ENCODE peak calls at places on chromosomes 6 and 20, in eight cellular contexts. F is HT-29; B is activated CD8-positive, alpha-beta memory T cell treated with anti-CD3 and anti-CD28 coated beads, Interleukin-2, amount 10 ng/mL, durations not matched to agents 7 days and 5 days; Y is ELR; K is PC-9; S is Caki2; Z is NCI-H2107; O is osteocyte. G is an unnamed sample.

GRCh38 chr20:23198815-23199214 is 112.7 kb upstream of the CD93 start:
- DNase-seq in K (no peak), O (no peak), F (no peak), B (no peak), S (no peak), Y (no peak), Z (no peak), G (no peak)

GRCh38 chr20:856361-856775 is 22.9 kb downstream of the FAM110A start:
- DNase-seq in Y (peak; percentile 90), F (peak; percentile 91), Z (no peak), B (peak; percentile 65), S (peak; percentile 91), O (no peak), K (peak; percentile 99), G (no peak)

GRCh38 chr6:19478992-19479391 is 358.2 kb upstream of the ID4 start:
- DNase-seq in S (peak; percentile 16), K (no peak), B (no peak), Z (no peak), F (no peak), O (no peak), Y (peak; percentile 65), G (no peak)

GRCh38 chr6:163507965-163508364 is 93.4 kb downstream of the QKI start:
- DNase-seq in Y (no peak), O (no peak), F (no peak), K (no peak), S (peak; percentile 13), B (no peak), Z (no peak), G (no peak)

GRCh38 chr6:84432616-84433015 is 205.2 kb upstream of the CEP162 start:
- DNase-seq in K (no peak), Y (no peak), O (no peak), F (no peak), S (no peak), Z (no peak), B (no peak), G (no peak)

GRCh38 chr6:108518714-108519576 is 41.8 kb upstream of the FOXO3 start:
- DNase-seq in Z (no peak), F (peak; percentile 44), S (peak; percentile 15), O (no peak), B (no peak), K (no peak), Y (peak; percentile 55), G (no peak)

GRCh38 chr20:48049631-48050030 is 264.4 kb upstream of the SULF2 start:
- DNase-seq in Z (no peak), F (no peak), K (no peak), B (no peak), Y (no peak), S (no peak), O (no peak), G (no peak)

GRCh38 chr6:20188630-20189075 is 23.6 kb downstream of the MBOAT1 start:
- DNase-seq in F (no peak), S (peak; percentile 14), K (no peak), O (no peak), Z (no peak), Y (no peak), B (no peak), G (no peak)

GRCh38 chr20:51738877-51739447 is 29.2 kb downstream of the ATP9A start:
- DNase-seq in F (peak; percentile 85), O (no peak), Y (no peak), K (peak; percentile 70), Z (no peak), S (peak; percentile 61), B (no peak), G (no peak)

GRCh38 chr6:299050-299980 is 7.0 kb downstream of the DUSP22 start:
- DNase-seq in Z (no peak), K (no peak), F (no peak), B (peak; percentile 34), S (no peak), Y (no peak), O (peak; percentile 87), G (no peak)

GRCh38 chr6:45075246-45075645 is 252.9 kb upstream of the RUNX2 start:
- DNase-seq in Y (peak; percentile 93), K (no peak), B (no peak), O (no peak), F (no peak), Z (no peak), S (peak; percentile 14), G (no peak)

GRCh38 chr6:55405474-55406220 is 78.4 kb downstream of the GFRAL start:
- DNase-seq in Y (peak; percentile 31), O (no peak), F (no peak), K (no peak), S (no peak), Z (no peak), B (no peak), G (no peak)

GRCh38 chr20:63377256-63378114 is 16.3 kb upstream of the CHRNA4 start:
- DNase-seq in Y (no peak), O (no peak), S (no peak), K (no peak), Z (no peak), F (no peak), B (no peak), G (no peak)

GRCh38 chr6:168535711-168536110 is 94.7 kb downstream of the SMOC2 start:
- DNase-seq in Y (no peak), B (no peak), K (no peak), Z (no peak), O (peak; percentile 74), F (no peak), S (no peak), G (no peak)

GRCh38 chr6:2503816-2504494 is 246.8 kb downstream of the MYLK4 start:
- DNase-seq in F (no peak), S (no peak), O (peak; percentile 74), Z (no peak), K (no peak), B (no peak), Y (peak; percentile 34), G (no peak)

GRCh38 chr20:52975024-52975732 is 3.0 kb downstream of the TSHZ2 start:
- DNase-seq in K (no peak), F (no peak), B (no peak), Z (no peak), Y (no peak), S (no peak), O (no peak), G (no peak)

GRCh38 chr6:12467706-12468670 is 177.8 kb downstream of the EDN1 start:
- DNase-seq in F (peak; percentile 48), O (no peak), B (no peak), S (no peak), K (no peak), Y (no peak), Z (no peak), G (no peak)

GRCh38 chr6:104750449-104750848 is 109.3 kb downstream of the HACE1 start:
- DNase-seq in Y (no peak), S (peak; percentile 48), F (no peak), K (no peak), B (no peak), O (no peak), Z (no peak), G (no peak)

GRCh38 chr6:128265706-128266105 is 254.7 kb downstream of the PTPRK start:
- DNase-seq in O (no peak), K (no peak), Z (no peak), Y (no peak), S (no peak), B (no peak), F (no peak), G (no peak)

GRCh38 chr6:22521035-22521434 is 48.3 kb upstream of the HDGFL1 start:
- DNase-seq in S (no peak), Z (no peak), K (no peak), B (no peak), F (no peak), O (no peak), Y (no peak), G (no peak)

GRCh38 chr20:47792021-47792618 is 6.8 kb upstream of the SULF2 start:
- DNase-seq in B (no peak), F (peak; percentile 82), S (peak; percentile 72), Y (peak; percentile 73), Z (no peak), O (peak; percentile 90), K (peak; percentile 77), G (no peak)

GRCh38 chr6:43940393-43941087 is 170.5 kb downstream of the VEGFA start:
- DNase-seq in K (no peak), F (no peak), Z (no peak), O (peak; percentile 81), B (no peak), Y (no peak), S (no peak), G (peak; percentile 62)

GRCh38 chr6:45746046-45746445 is 269.6 kb downstream of the CLIC5 start:
- DNase-seq in F (no peak), S (no peak), Z (no peak), K (no peak), B (no peak), Y (peak; percentile 36), O (no peak), G (no peak)

GRCh38 chr6:109897561-109898080 is 80.5 kb upstream of the GPR6 start:
- DNase-seq in F (no peak), K (no peak), S (no peak), O (no peak), B (no peak), Z (no peak), Y (no peak), G (no peak)

GRCh38 chr6:90559931-90560330 is 26.9 kb downstream of the MAP3K7 start:
- DNase-seq in Y (no peak), O (no peak), S (no peak), F (no peak), K (no peak), Z (no peak), B (no peak), G (no peak)

GRCh38 chr20:723756-724155 is 44.5 kb downstream of the SLC52A3 start:
- DNase-seq in B (no peak), Z (no peak), S (no peak), K (no peak), Y (no peak), F (no peak), O (no peak), G (no peak)

GRCh38 chr20:37711001-37711400 is 17.2 kb downstream of the CTNNBL1 start:
- DNase-seq in F (peak; percentile 90), K (peak; percentile 59), O (no peak), Y (no peak), S (no peak), B (no peak), Z (no peak), G (no peak)

GRCh38 chr20:35106827-35107380 is 14.3 kb upstream of the TRPC4AP start:
- DNase-seq in Z (no peak), K (no peak), S (no peak), Y (peak; percentile 36), F (no peak), O (no peak), B (no peak), G (no peak)

GRCh38 chr6:119331676-119332286 is 17.8 kb downstream of the MAN1A1 start:
- DNase-seq in B (no peak), K (no peak), S (no peak), Y (no peak), F (no peak), Z (no peak), O (no peak), G (no peak)

GRCh38 chr20:13268943-13269342 is 47.9 kb downstream of the ISM1 start:
- DNase-seq in O (no peak), Z (no peak), F (no peak), B (no peak), Y (no peak), K (no peak), S (no peak), G (no peak)

GRCh38 chr20:24993337-24994185 is 1.0 kb upstream of the APMAP start:
- DNase-seq in Y (peak; percentile 72), Z (no peak), O (no peak), B (peak; percentile 37), S (peak; percentile 65), F (peak; percentile 74), K (no peak), G (no peak)

GRCh38 chr6:33630014-33630413 is 8.9 kb downstream of the ITPR3 start:
- DNase-seq in F (no peak), O (no peak), B (no peak), S (no peak), Y (no peak), Z (no peak), K (no peak), G (no peak)

GRCh38 chr6:36126553-36127458 is 3.5 kb upstream of the MAPK13 start:
- DNase-seq in O (peak; percentile 51), K (no peak), B (no peak), F (no peak), S (no peak), Y (peak; percentile 66), Z (no peak), G (no peak)

GRCh38 chr20:51329845-51330244 is 212.7 kb downstream of the NFATC2 start:
- DNase-seq in S (no peak), O (no peak), Y (no peak), Z (no peak), K (no peak), F (no peak), B (no peak), G (no peak)

G was measured in type B pancreatic cell.